ENCODE peak calls at places on chromosomes 11 and 22, in five cellular contexts. One of them, this sample, is unnamed.
A peak's percentile ranks its signal among the peaks of the same experiment; 100 is the strongest.

GRCh38 chr11:8649361-8649760 is 33.1 kb downstream of the TRIM66 start:
- DNase-seq in non-pigmented ciliary epithelial cell: peak; percentile 24
- DNase-seq in Karpas-422: no peak
- DNase-seq in CD4-positive, alpha-beta memory T cell: no peak
- DNase-seq in stimulated activated CD4-positive, alpha-beta T cell treated with anti-CD3 and anti-CD28 coated beads, Interleukin-4, amount 100 ng/mL, for 1 hour: no peak
- DNase-seq in this sample: no peak

GRCh38 chr11:128582496-128583366 is 4.6 kb downstream of the ETS1 start:
- DNase-seq in non-pigmented ciliary epithelial cell: peak; percentile 94
- DNase-seq in Karpas-422: no peak
- DNase-seq in CD4-positive, alpha-beta memory T cell: no peak
- DNase-seq in stimulated activated CD4-positive, alpha-beta T cell treated with anti-CD3 and anti-CD28 coated beads, Interleukin-4, amount 100 ng/mL, for 1 hour: no peak
- DNase-seq in this sample: no peak

GRCh38 chr11:46493786-46494185 is 100.0 kb downstream of the AMBRA1 start:
- DNase-seq in non-pigmented ciliary epithelial cell: no peak
- DNase-seq in Karpas-422: no peak
- DNase-seq in CD4-positive, alpha-beta memory T cell: no peak
- DNase-seq in stimulated activated CD4-positive, alpha-beta T cell treated with anti-CD3 and anti-CD28 coated beads, Interleukin-4, amount 100 ng/mL, for 1 hour: no peak
- DNase-seq in this sample: no peak

GRCh38 chr11:69204246-69205124 is 48.8 kb downstream of the SMIM38 start:
- DNase-seq in non-pigmented ciliary epithelial cell: no peak
- DNase-seq in Karpas-422: no peak
- DNase-seq in CD4-positive, alpha-beta memory T cell: no peak
- DNase-seq in stimulated activated CD4-positive, alpha-beta T cell treated with anti-CD3 and anti-CD28 coated beads, Interleukin-4, amount 100 ng/mL, for 1 hour: no peak
- DNase-seq in this sample: no peak

GRCh38 chr11:110069158-110069737 is 23.9 kb upstream of the ZC3H12C start:
- DNase-seq in non-pigmented ciliary epithelial cell: no peak
- DNase-seq in Karpas-422: no peak
- DNase-seq in CD4-positive, alpha-beta memory T cell: no peak
- DNase-seq in stimulated activated CD4-positive, alpha-beta T cell treated with anti-CD3 and anti-CD28 coated beads, Interleukin-4, amount 100 ng/mL, for 1 hour: no peak
- DNase-seq in this sample: no peak

GRCh38 chr22:24322522-24322921 is 51.9 kb downstream of the SPECC1L start:
- DNase-seq in non-pigmented ciliary epithelial cell: no peak
- DNase-seq in Karpas-422: no peak
- DNase-seq in CD4-positive, alpha-beta memory T cell: no peak
- DNase-seq in stimulated activated CD4-positive, alpha-beta T cell treated with anti-CD3 and anti-CD28 coated beads, Interleukin-4, amount 100 ng/mL, for 1 hour: no peak
- DNase-seq in this sample: no peak

GRCh38 chr11:69539416-69540117 is 58.1 kb downstream of the LINC01488 start:
- DNase-seq in non-pigmented ciliary epithelial cell: no peak
- DNase-seq in Karpas-422: no peak
- DNase-seq in CD4-positive, alpha-beta memory T cell: no peak
- DNase-seq in stimulated activated CD4-positive, alpha-beta T cell treated with anti-CD3 and anti-CD28 coated beads, Interleukin-4, amount 100 ng/mL, for 1 hour: no peak
- DNase-seq in this sample: no peak

GRCh38 chr22:22479999-22480532 is 28.5 kb downstream of the ZNF280B start:
- DNase-seq in non-pigmented ciliary epithelial cell: no peak
- DNase-seq in Karpas-422: no peak
- DNase-seq in CD4-positive, alpha-beta memory T cell: no peak
- DNase-seq in stimulated activated CD4-positive, alpha-beta T cell treated with anti-CD3 and anti-CD28 coated beads, Interleukin-4, amount 100 ng/mL, for 1 hour: no peak
- DNase-seq in this sample: no peak

GRCh38 chr11:65380460-65381126 is 1.9 kb downstream of the SLC25A45 start:
- DNase-seq in non-pigmented ciliary epithelial cell: no peak
- DNase-seq in Karpas-422: no peak
- DNase-seq in CD4-positive, alpha-beta memory T cell: no peak
- DNase-seq in stimulated activated CD4-positive, alpha-beta T cell treated with anti-CD3 and anti-CD28 coated beads, Interleukin-4, amount 100 ng/mL, for 1 hour: no peak
- DNase-seq in this sample: no peak

GRCh38 chr11:111942826-111943225 is 5.7 kb downstream of the DIXDC1 start:
- DNase-seq in non-pigmented ciliary epithelial cell: peak; percentile 45
- DNase-seq in Karpas-422: no peak
- DNase-seq in CD4-positive, alpha-beta memory T cell: no peak
- DNase-seq in stimulated activated CD4-positive, alpha-beta T cell treated with anti-CD3 and anti-CD28 coated beads, Interleukin-4, amount 100 ng/mL, for 1 hour: no peak
- DNase-seq in this sample: no peak

GRCh38 chr11:129440028-129440630 is 64.5 kb downstream of the BARX2 start:
- DNase-seq in non-pigmented ciliary epithelial cell: no peak
- DNase-seq in Karpas-422: no peak
- DNase-seq in CD4-positive, alpha-beta memory T cell: no peak
- DNase-seq in stimulated activated CD4-positive, alpha-beta T cell treated with anti-CD3 and anti-CD28 coated beads, Interleukin-4, amount 100 ng/mL, for 1 hour: no peak
- DNase-seq in this sample: no peak

GRCh38 chr11:80595011-80595410 is 1154.2 kb upstream of the TENM4 start:
- DNase-seq in non-pigmented ciliary epithelial cell: peak; percentile 42
- DNase-seq in Karpas-422: no peak
- DNase-seq in CD4-positive, alpha-beta memory T cell: no peak
- DNase-seq in stimulated activated CD4-positive, alpha-beta T cell treated with anti-CD3 and anti-CD28 coated beads, Interleukin-4, amount 100 ng/mL, for 1 hour: no peak
- DNase-seq in this sample: no peak

GRCh38 chr11:40130427-40130826 is 1329.0 kb downstream of the LRRC4C start:
- DNase-seq in non-pigmented ciliary epithelial cell: no peak
- DNase-seq in Karpas-422: no peak
- DNase-seq in CD4-positive, alpha-beta memory T cell: no peak
- DNase-seq in stimulated activated CD4-positive, alpha-beta T cell treated with anti-CD3 and anti-CD28 coated beads, Interleukin-4, amount 100 ng/mL, for 1 hour: no peak
- DNase-seq in this sample: no peak

GRCh38 chr11:19187101-19187500 is 14.7 kb downstream of the CSRP3 start:
- DNase-seq in non-pigmented ciliary epithelial cell: no peak
- DNase-seq in Karpas-422: no peak
- DNase-seq in CD4-positive, alpha-beta memory T cell: no peak
- DNase-seq in stimulated activated CD4-positive, alpha-beta T cell treated with anti-CD3 and anti-CD28 coated beads, Interleukin-4, amount 100 ng/mL, for 1 hour: no peak
- DNase-seq in this sample: no peak

GRCh38 chr11:125166347-125166841 is 1.8 kb downstream of the PKNOX2 start:
- DNase-seq in non-pigmented ciliary epithelial cell: no peak
- DNase-seq in Karpas-422: no peak
- DNase-seq in CD4-positive, alpha-beta memory T cell: peak; percentile 8
- DNase-seq in stimulated activated CD4-positive, alpha-beta T cell treated with anti-CD3 and anti-CD28 coated beads, Interleukin-4, amount 100 ng/mL, for 1 hour: peak; percentile 7
- DNase-seq in this sample: peak; percentile 4

GRCh38 chr11:17401841-17402240 is 13.4 kb upstream of the KCNJ11 start:
- DNase-seq in non-pigmented ciliary epithelial cell: no peak
- DNase-seq in Karpas-422: no peak
- DNase-seq in CD4-positive, alpha-beta memory T cell: no peak
- DNase-seq in stimulated activated CD4-positive, alpha-beta T cell treated with anti-CD3 and anti-CD28 coated beads, Interleukin-4, amount 100 ng/mL, for 1 hour: no peak
- DNase-seq in this sample: no peak

GRCh38 chr11:118928870-118929495 is 3.3 kb upstream of the BCL9L start:
- DNase-seq in non-pigmented ciliary epithelial cell: no peak
- DNase-seq in Karpas-422: peak; percentile 53
- DNase-seq in CD4-positive, alpha-beta memory T cell: no peak
- DNase-seq in stimulated activated CD4-positive, alpha-beta T cell treated with anti-CD3 and anti-CD28 coated beads, Interleukin-4, amount 100 ng/mL, for 1 hour: peak; percentile 54
- DNase-seq in this sample: peak; percentile 59

GRCh38 chr11:79708319-79708928 is 267.6 kb upstream of the TENM4 start:
- DNase-seq in non-pigmented ciliary epithelial cell: peak; percentile 5
- DNase-seq in Karpas-422: peak; percentile 86
- DNase-seq in CD4-positive, alpha-beta memory T cell: no peak
- DNase-seq in stimulated activated CD4-positive, alpha-beta T cell treated with anti-CD3 and anti-CD28 coated beads, Interleukin-4, amount 100 ng/mL, for 1 hour: no peak
- DNase-seq in this sample: no peak

GRCh38 chr22:28909375-28909774 is 26.0 kb downstream of the ZNRF3 start:
- DNase-seq in non-pigmented ciliary epithelial cell: no peak
- DNase-seq in Karpas-422: no peak
- DNase-seq in CD4-positive, alpha-beta memory T cell: no peak
- DNase-seq in stimulated activated CD4-positive, alpha-beta T cell treated with anti-CD3 and anti-CD28 coated beads, Interleukin-4, amount 100 ng/mL, for 1 hour: peak; percentile 76
- DNase-seq in this sample: peak; percentile 80

GRCh38 chr22:49724893-49725489 is 102.7 kb downstream of the BRD1 start:
- DNase-seq in non-pigmented ciliary epithelial cell: peak; percentile 1
- DNase-seq in Karpas-422: peak; percentile 79
- DNase-seq in CD4-positive, alpha-beta memory T cell: peak; percentile 62
- DNase-seq in stimulated activated CD4-positive, alpha-beta T cell treated with anti-CD3 and anti-CD28 coated beads, Interleukin-4, amount 100 ng/mL, for 1 hour: peak; percentile 75
- DNase-seq in this sample: peak; percentile 75

GRCh38 chr22:19840955-19841640 is 13.6 kb downstream of the GNB1L start:
- DNase-seq in non-pigmented ciliary epithelial cell: no peak
- DNase-seq in Karpas-422: no peak
- DNase-seq in CD4-positive, alpha-beta memory T cell: no peak
- DNase-seq in stimulated activated CD4-positive, alpha-beta T cell treated with anti-CD3 and anti-CD28 coated beads, Interleukin-4, amount 100 ng/mL, for 1 hour: no peak
- DNase-seq in this sample: no peak

GRCh38 chr11:104798794-104799193 is 99.5 kb downstream of the CASP12 start:
- DNase-seq in non-pigmented ciliary epithelial cell: no peak
- DNase-seq in Karpas-422: no peak
- DNase-seq in CD4-positive, alpha-beta memory T cell: peak; percentile 9
- DNase-seq in stimulated activated CD4-positive, alpha-beta T cell treated with anti-CD3 and anti-CD28 coated beads, Interleukin-4, amount 100 ng/mL, for 1 hour: no peak
- DNase-seq in this sample: no peak

GRCh38 chr11:1943977-1944376 is 3.2 kb upstream of the MRPL23 start:
- DNase-seq in non-pigmented ciliary epithelial cell: no peak
- DNase-seq in Karpas-422: no peak
- DNase-seq in CD4-positive, alpha-beta memory T cell: no peak
- DNase-seq in stimulated activated CD4-positive, alpha-beta T cell treated with anti-CD3 and anti-CD28 coated beads, Interleukin-4, amount 100 ng/mL, for 1 hour: no peak
- DNase-seq in this sample: no peak

GRCh38 chr11:72848846-72849466 is 34.7 kb downstream of the ATG16L2 start:
- DNase-seq in non-pigmented ciliary epithelial cell: no peak
- DNase-seq in Karpas-422: peak; percentile 64
- DNase-seq in CD4-positive, alpha-beta memory T cell: peak; percentile 48
- DNase-seq in stimulated activated CD4-positive, alpha-beta T cell treated with anti-CD3 and anti-CD28 coated beads, Interleukin-4, amount 100 ng/mL, for 1 hour: peak; percentile 25
- DNase-seq in this sample: peak; percentile 34

GRCh38 chr22:28241637-28242290 is 322.7 kb upstream of the PITPNB start:
- DNase-seq in non-pigmented ciliary epithelial cell: no peak
- DNase-seq in Karpas-422: no peak
- DNase-seq in CD4-positive, alpha-beta memory T cell: no peak
- DNase-seq in stimulated activated CD4-positive, alpha-beta T cell treated with anti-CD3 and anti-CD28 coated beads, Interleukin-4, amount 100 ng/mL, for 1 hour: no peak
- DNase-seq in this sample: no peak

GRCh38 chr11:44329472-44330230 is 19.7 kb upstream of the ALX4 start:
- DNase-seq in non-pigmented ciliary epithelial cell: no peak
- DNase-seq in Karpas-422: no peak
- DNase-seq in CD4-positive, alpha-beta memory T cell: no peak
- DNase-seq in stimulated activated CD4-positive, alpha-beta T cell treated with anti-CD3 and anti-CD28 coated beads, Interleukin-4, amount 100 ng/mL, for 1 hour: no peak
- DNase-seq in this sample: no peak

GRCh38 chr11:2086239-2087040 is 52.7 kb downstream of the IGF2 start:
- DNase-seq in non-pigmented ciliary epithelial cell: no peak
- DNase-seq in Karpas-422: peak; percentile 47
- DNase-seq in CD4-positive, alpha-beta memory T cell: no peak
- DNase-seq in stimulated activated CD4-positive, alpha-beta T cell treated with anti-CD3 and anti-CD28 coated beads, Interleukin-4, amount 100 ng/mL, for 1 hour: no peak
- DNase-seq in this sample: no peak

GRCh38 chr22:38923463-38924196 is 33.8 kb upstream of the APOBEC3A start:
- DNase-seq in non-pigmented ciliary epithelial cell: peak; percentile 35
- DNase-seq in Karpas-422: no peak
- DNase-seq in CD4-positive, alpha-beta memory T cell: no peak
- DNase-seq in stimulated activated CD4-positive, alpha-beta T cell treated with anti-CD3 and anti-CD28 coated beads, Interleukin-4, amount 100 ng/mL, for 1 hour: no peak
- DNase-seq in this sample: no peak